ENCODE peak calls at places on chromosomes 11 and 22, in four cellular contexts. One of them, this sample, is unnamed.

GRCh38 chr22:17303840-17304779 is 65.2 kb upstream of the CECR2 start:
- DNase-seq in mammary epithelial cell: no peak
- DNase-seq in SK-N-SH: no peak
- DNase-seq in neural progenitor cell: no peak
- DNase-seq in this sample: no peak

GRCh38 chr11:109374441-109374840 is 47.5 kb upstream of the C11orf87 start:
- DNase-seq in mammary epithelial cell: no peak
- DNase-seq in neural progenitor cell: no peak
- DNase-seq in SK-N-SH: no peak
- DNase-seq in this sample: no peak

GRCh38 chr11:61586792-61587430 is 6.0 kb upstream of the SYT7 start:
- DNase-seq in SK-N-SH: no peak
- DNase-seq in neural progenitor cell: peak; percentile 30
- DNase-seq in mammary epithelial cell: no peak
- DNase-seq in this sample: no peak

GRCh38 chr11:128318856-128319474 is 268.4 kb downstream of the ETS1 start:
- DNase-seq in mammary epithelial cell: no peak
- DNase-seq in neural progenitor cell: no peak
- DNase-seq in SK-N-SH: no peak
- DNase-seq in this sample: no peak

GRCh38 chr11:132116516-132116915 is 746.1 kb downstream of the NTM start:
- DNase-seq in mammary epithelial cell: no peak
- DNase-seq in SK-N-SH: no peak
- DNase-seq in neural progenitor cell: no peak
- DNase-seq in this sample: no peak

GRCh38 chr11:124865902-124866851 is 945 bp downstream of the ROBO3 start:
- DNase-seq in neural progenitor cell: peak; percentile 83
- DNase-seq in SK-N-SH: peak; percentile 91
- DNase-seq in mammary epithelial cell: no peak
- DNase-seq in this sample: peak; percentile 64

GRCh38 chr22:19872779-19873137 is 18.1 kb upstream of the GNB1L start:
- DNase-seq in mammary epithelial cell: no peak
- DNase-seq in SK-N-SH: no peak
- DNase-seq in neural progenitor cell: no peak
- DNase-seq in this sample: peak; percentile 53

GRCh38 chr11:100704176-100704575 is 17.1 kb downstream of the ARHGAP42 start:
- DNase-seq in neural progenitor cell: peak; percentile 53
- DNase-seq in mammary epithelial cell: no peak
- DNase-seq in SK-N-SH: no peak
- DNase-seq in this sample: no peak

GRCh38 chr11:32983506-32983905 is 32.2 kb upstream of the DEPDC7 start:
- DNase-seq in mammary epithelial cell: no peak
- DNase-seq in SK-N-SH: no peak
- DNase-seq in neural progenitor cell: no peak
- DNase-seq in this sample: no peak

GRCh38 chr11:18677560-18677959 is 21.0 kb upstream of the TMEM86A start:
- DNase-seq in neural progenitor cell: no peak
- DNase-seq in mammary epithelial cell: no peak
- DNase-seq in SK-N-SH: no peak
- DNase-seq in this sample: no peak

GRCh38 chr11:6608011-6608410 is 4.0 kb downstream of the TAF10 start:
- DNase-seq in SK-N-SH: no peak
- DNase-seq in neural progenitor cell: no peak
- DNase-seq in mammary epithelial cell: no peak
- DNase-seq in this sample: no peak
- H3K79me2 ChIP-seq in SK-N-SH: peaks cover 86% of the 10 kb centered on the region
- H3K79me2 ChIP-seq in neural progenitor cell: peaks cover 65% of the 10 kb centered on the region
- H3K79me2 ChIP-seq in mammary epithelial cell: peaks cover 88% of the 10 kb centered on the region
- H3K79me2 ChIP-seq in this sample: peaks cover 2% of the 10 kb centered on the region

GRCh38 chr11:35717520-35717919 is 54.9 kb downstream of the TRIM44 start:
- DNase-seq in SK-N-SH: no peak
- DNase-seq in neural progenitor cell: no peak
- DNase-seq in mammary epithelial cell: no peak
- DNase-seq in this sample: no peak
- H3K79me2 ChIP-seq in SK-N-SH: peaks cover 65% of the 10 kb centered on the region
- H3K79me2 ChIP-seq in neural progenitor cell: peaks cover 25% of the 10 kb centered on the region
- H3K79me2 ChIP-seq in mammary epithelial cell: peaks cover 63% of the 10 kb centered on the region
- H3K79me2 ChIP-seq in this sample: no peaks in the 10 kb centered on the region

DNA sequence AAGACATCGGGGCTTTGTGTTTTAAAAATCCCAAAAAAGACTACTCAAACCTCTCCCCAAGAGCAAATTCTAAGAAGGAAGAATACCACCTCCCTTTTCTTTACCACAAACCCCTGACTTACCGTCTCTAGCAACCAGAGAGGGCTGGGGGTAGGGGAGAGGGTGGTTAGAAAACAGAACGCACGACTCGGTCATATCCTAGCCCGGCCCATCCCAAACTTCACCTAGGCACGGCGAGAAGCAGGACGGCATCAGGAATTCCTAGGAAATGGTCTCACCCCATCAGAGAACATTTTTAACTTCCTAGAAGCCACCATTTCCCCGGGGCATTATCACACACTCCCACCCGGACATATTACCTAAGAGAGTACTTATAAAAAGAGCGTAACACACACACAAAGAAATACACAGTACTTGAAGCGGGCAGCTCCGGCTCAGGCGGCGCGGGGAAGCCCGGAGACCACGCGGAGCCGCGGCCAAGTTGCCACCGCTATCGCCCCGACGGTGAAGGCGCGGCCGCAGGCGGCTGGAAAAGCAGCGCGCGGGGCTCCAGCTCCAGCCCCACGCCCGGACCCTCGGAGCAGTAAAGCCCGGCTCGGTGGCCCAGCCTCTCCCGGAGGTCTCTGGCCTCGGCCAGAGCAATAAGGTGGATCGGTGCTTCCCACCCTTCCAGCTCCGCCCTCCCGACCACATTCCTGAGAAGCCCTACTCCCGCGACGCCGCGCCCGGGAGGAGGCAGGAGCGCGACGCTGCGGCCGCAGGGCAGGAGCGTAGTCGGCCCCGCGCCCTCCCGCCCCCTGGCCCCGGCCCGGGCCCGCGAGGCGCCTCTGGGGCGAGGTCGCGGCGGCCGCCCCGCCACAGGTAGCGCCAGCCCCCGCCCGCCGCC is 897 bp downstream of the RRAS2 start:
- DNase-seq in mammary epithelial cell: peak; percentile 72
- DNase-seq in SK-N-SH: peak; percentile 83
- DNase-seq in neural progenitor cell: peak; percentile 93
- DNase-seq in this sample: peak; percentile 72
- H3K79me2 ChIP-seq in mammary epithelial cell: peaks cover 63% of the 10 kb centered on the region
- H3K79me2 ChIP-seq in SK-N-SH: peaks cover 57% of the 10 kb centered on the region
- H3K79me2 ChIP-seq in neural progenitor cell: peaks cover 53% of the 10 kb centered on the region
- H3K79me2 ChIP-seq in this sample: peaks cover 39% of the 10 kb centered on the region

GRCh38 chr22:38233427-38233826 is 31.6 kb downstream of the MAFF start:
- DNase-seq in SK-N-SH: no peak
- DNase-seq in neural progenitor cell: no peak
- DNase-seq in mammary epithelial cell: no peak
- DNase-seq in this sample: no peak

GRCh38 chr22:38236786-38237185 is 35.0 kb downstream of the MAFF start:
- DNase-seq in mammary epithelial cell: no peak
- DNase-seq in neural progenitor cell: no peak
- DNase-seq in SK-N-SH: no peak
- DNase-seq in this sample: no peak

GRCh38 chr22:38232196-38232595 is 30.4 kb downstream of the MAFF start:
- DNase-seq in mammary epithelial cell: no peak
- DNase-seq in neural progenitor cell: no peak
- DNase-seq in SK-N-SH: no peak
- DNase-seq in this sample: no peak

GRCh38 chr22:38238519-38239051 is 34.2 kb downstream of the TMEM184B start:
- DNase-seq in mammary epithelial cell: no peak
- DNase-seq in SK-N-SH: no peak
- DNase-seq in neural progenitor cell: no peak
- DNase-seq in this sample: no peak

GRCh38 chr22:38235240-38235850 is 33.6 kb downstream of the MAFF start:
- DNase-seq in SK-N-SH: no peak
- DNase-seq in mammary epithelial cell: no peak
- DNase-seq in neural progenitor cell: no peak
- DNase-seq in this sample: no peak
- H3K79me2 ChIP-seq in SK-N-SH: peaks cover 9% of the 10 kb centered on the region
- H3K79me2 ChIP-seq in mammary epithelial cell: peaks cover 15% of the 10 kb centered on the region
- H3K79me2 ChIP-seq in neural progenitor cell: no peaks in the 10 kb centered on the region
- H3K79me2 ChIP-seq in this sample: no peaks in the 10 kb centered on the region

GRCh38 chr11:12789574-12789973 is 115.4 kb downstream of the TEAD1 start:
- DNase-seq in SK-N-SH: no peak
- DNase-seq in mammary epithelial cell: no peak
- DNase-seq in neural progenitor cell: no peak
- DNase-seq in this sample: no peak
- H3K79me2 ChIP-seq in SK-N-SH: peaks cover 97% of the 10 kb centered on the region
- H3K79me2 ChIP-seq in mammary epithelial cell: peaks cover 83% of the 10 kb centered on the region
- H3K79me2 ChIP-seq in neural progenitor cell: peaks cover 100% of the 10 kb centered on the region
- H3K79me2 ChIP-seq in this sample: no peaks in the 10 kb centered on the region

GRCh38 chr11:117096140-117096972 is 1.9 kb downstream of the SIK3 start:
- DNase-seq in neural progenitor cell: peak; percentile 64
- DNase-seq in SK-N-SH: peak; percentile 36
- DNase-seq in mammary epithelial cell: no peak
- DNase-seq in this sample: peak; percentile 70

GRCh38 chr11:117094776-117095175 is 3.5 kb downstream of the SIK3 start:
- DNase-seq in neural progenitor cell: peak; percentile 32
- DNase-seq in mammary epithelial cell: peak; percentile 43
- DNase-seq in SK-N-SH: no peak
- DNase-seq in this sample: no peak

GRCh38 chr11:117097567-117098268 is 510 bp downstream of the SIK3 start:
- DNase-seq in mammary epithelial cell: no peak
- DNase-seq in neural progenitor cell: peak; percentile 68
- DNase-seq in SK-N-SH: peak; percentile 82
- DNase-seq in this sample: peak; percentile 49

GRCh38 chr11:117096973-117097566 is 1.2 kb downstream of the SIK3 start:
- DNase-seq in mammary epithelial cell: no peak
- DNase-seq in neural progenitor cell: no peak
- DNase-seq in SK-N-SH: no peak
- DNase-seq in this sample: no peak

DNA sequence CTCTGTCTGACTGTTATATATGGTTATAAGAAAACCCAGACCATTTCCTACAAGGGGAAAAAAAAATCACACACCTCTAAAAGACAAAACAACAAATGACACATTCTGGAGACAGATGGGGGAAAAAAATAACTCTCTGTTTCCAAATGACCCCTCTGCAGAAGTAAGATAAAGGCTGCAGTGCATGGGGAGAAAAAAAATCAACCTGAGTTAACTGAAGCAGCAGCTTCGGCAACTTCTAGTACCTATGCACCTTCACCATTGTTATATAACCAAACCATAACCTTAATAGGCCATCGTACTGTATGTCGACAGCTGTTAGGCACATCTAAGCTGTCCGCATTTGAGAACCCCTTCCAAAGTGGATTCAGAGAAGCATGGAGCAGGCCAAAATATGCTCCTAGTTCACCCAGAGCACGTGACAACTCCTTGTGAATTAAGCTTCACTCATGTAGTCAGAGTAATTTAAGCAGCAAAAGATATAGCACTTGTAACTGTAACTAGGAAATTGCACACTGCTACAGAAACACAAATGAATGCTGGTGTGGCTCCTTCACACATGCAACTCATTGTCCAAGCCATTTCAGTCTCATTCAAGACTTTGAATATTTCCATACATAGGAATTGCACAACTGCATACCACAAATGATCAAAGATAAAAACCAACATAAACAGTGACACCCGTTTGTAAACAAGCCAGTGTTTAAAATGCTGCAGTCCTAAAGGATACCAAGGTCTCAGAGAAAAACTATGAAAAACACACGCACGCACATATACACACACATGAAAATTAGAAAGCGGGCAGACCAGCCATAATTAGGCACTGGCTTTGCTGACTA is 2.7 kb downstream of the SIK3 start:
- DNase-seq in SK-N-SH: no peak
- DNase-seq in neural progenitor cell: no peak
- DNase-seq in mammary epithelial cell: no peak
- DNase-seq in this sample: no peak
- H3K79me2 ChIP-seq in SK-N-SH: peaks cover 73% of the 10 kb centered on the region
- H3K79me2 ChIP-seq in neural progenitor cell: peaks cover 75% of the 10 kb centered on the region
- H3K79me2 ChIP-seq in mammary epithelial cell: peaks cover 75% of the 10 kb centered on the region
- H3K79me2 ChIP-seq in this sample: peaks cover 30% of the 10 kb centered on the region